ENCODE peak calls at places on chromosomes 5 and 9, in nine cellular contexts. A is IMR-90, H is OCI-LY7, J is PC-9, R is H9, T is astrocyte, D is neural progenitor cell, K is GM23338, X is DND-41. G is an unnamed sample. For H3K4me1 and H4K20me1, the result is how much of the 10 kb centered on the place peaks cover.

GRCh38 chr9:132410642-132411041 is 631 bp downstream of the CFAP77 start:
- DNase-seq in X (no peak), J (no peak), R (no peak), D (peak), A (no peak), T (no peak), K (no peak), H (no peak), G (no peak)

GRCh38 chr5:9104576-9105339 is 441.1 kb downstream of the SEMA5A start:
- DNase-seq in X (no peak), K (no peak), H (no peak), A (peak), D (no peak), T (peak), R (no peak), J (no peak), G (peak)

GRCh38 chr5:145062280-145062679 is 772.9 kb downstream of the PRELID2 start:
- DNase-seq in H (no peak), R (no peak), X (no peak), D (no peak), K (no peak), T (peak), J (no peak), A (peak), G (peak)

GRCh38 chr5:160520609-160521391 is 99.1 kb downstream of the PTTG1 start:
- DNase-seq in J (no peak), X (no peak), T (no peak), D (no peak), R (no peak), H (no peak), A (no peak), K (no peak), G (peak)

GRCh38 chr9:21605489-21605931 is 123.4 kb upstream of the IFNE start:
- DNase-seq in K (no peak), T (peak), X (no peak), D (no peak), A (peak), H (no peak), J (no peak), R (no peak), G (peak)

GRCh38 chr5:126868961-126869451 is 92.1 kb downstream of the LMNB1 start:
- DNase-seq in K (peak), T (peak), R (peak), J (no peak), D (peak), X (no peak), H (no peak), A (peak), G (no peak)

GRCh38 chr5:1185652-1186350 is 15.6 kb upstream of the SLC6A19 start:
- DNase-seq in K (no peak), A (no peak), J (no peak), D (no peak), H (no peak), X (no peak), R (no peak), T (no peak), G (no peak)

GRCh38 chr5:139458580-139459407 is 3.7 kb downstream of the ECSCR start:
- DNase-seq in H (peak), X (peak), D (no peak), R (no peak), K (no peak), J (no peak), T (peak), A (peak), G (peak)

GRCh38 chr5:78597068-78597857 is 51.3 kb downstream of the LHFPL2 start:
- DNase-seq in H (no peak), J (no peak), T (peak), R (no peak), A (peak), D (no peak), X (no peak), K (no peak), G (peak)

GRCh38 chr5:3326569-3327232 is 268.9 kb upstream of the IRX1 start:
- DNase-seq in X (no peak), H (no peak), K (peak), T (no peak), A (no peak), D (no peak), J (no peak), R (no peak), G (no peak)

GRCh38 chr5:139702548-139702947 is 54.4 kb downstream of the CXXC5 start:
- DNase-seq in H (no peak), R (no peak), A (no peak), J (no peak), T (no peak), K (no peak), D (no peak), X (no peak), G (no peak)

DNA sequence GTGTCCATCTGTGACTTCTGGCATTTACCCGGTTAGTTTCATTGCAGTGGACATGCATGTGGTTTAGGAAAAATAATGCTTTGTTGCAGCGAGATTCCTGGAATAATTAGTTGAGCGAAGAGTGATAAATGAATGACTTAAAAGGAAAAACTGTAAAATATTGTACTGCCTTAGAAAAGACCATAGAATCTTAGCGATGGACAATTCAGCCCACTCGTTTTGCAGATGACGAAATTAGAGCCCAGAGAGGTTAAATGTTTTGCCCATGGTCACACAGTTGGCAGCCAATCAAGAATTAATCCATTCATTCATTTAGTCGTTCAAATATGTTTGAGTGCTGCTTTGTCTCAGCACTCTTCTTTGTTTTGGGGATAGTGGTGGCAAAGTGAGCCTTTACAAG is 107.9 kb downstream of the ARHGAP26 start:
- DNase-seq in H (no peak), X (no peak), K (no peak), T (peak), A (no peak), R (no peak), D (no peak), J (no peak), G (no peak)
- H3K4me1 ChIP-seq in H (under half), X (under half), K (under half), T (under half), A (under half), R (under half), D (under half), J (under half), G (under half)

GRCh38 chr9:91790912-91791311 is 159.1 kb downstream of the ROR2 start:
- DNase-seq in D (no peak), K (no peak), A (peak), J (no peak), X (no peak), T (no peak), H (no peak), R (no peak), G (no peak)

GRCh38 chr9:91799113-91799735 is 150.8 kb downstream of the ROR2 start:
- DNase-seq in D (no peak), K (no peak), H (no peak), J (no peak), X (no peak), T (no peak), A (no peak), R (no peak), G (no peak)

GRCh38 chr9:91800473-91800872 is 149.6 kb downstream of the ROR2 start:
- DNase-seq in X (no peak), T (no peak), K (no peak), H (no peak), A (no peak), J (no peak), D (no peak), R (no peak), G (no peak)

GRCh38 chr9:91789941-91790340 is 160.1 kb downstream of the ROR2 start:
- DNase-seq in X (no peak), A (peak), H (no peak), D (no peak), J (no peak), T (no peak), K (no peak), R (no peak), G (no peak)

DNA sequence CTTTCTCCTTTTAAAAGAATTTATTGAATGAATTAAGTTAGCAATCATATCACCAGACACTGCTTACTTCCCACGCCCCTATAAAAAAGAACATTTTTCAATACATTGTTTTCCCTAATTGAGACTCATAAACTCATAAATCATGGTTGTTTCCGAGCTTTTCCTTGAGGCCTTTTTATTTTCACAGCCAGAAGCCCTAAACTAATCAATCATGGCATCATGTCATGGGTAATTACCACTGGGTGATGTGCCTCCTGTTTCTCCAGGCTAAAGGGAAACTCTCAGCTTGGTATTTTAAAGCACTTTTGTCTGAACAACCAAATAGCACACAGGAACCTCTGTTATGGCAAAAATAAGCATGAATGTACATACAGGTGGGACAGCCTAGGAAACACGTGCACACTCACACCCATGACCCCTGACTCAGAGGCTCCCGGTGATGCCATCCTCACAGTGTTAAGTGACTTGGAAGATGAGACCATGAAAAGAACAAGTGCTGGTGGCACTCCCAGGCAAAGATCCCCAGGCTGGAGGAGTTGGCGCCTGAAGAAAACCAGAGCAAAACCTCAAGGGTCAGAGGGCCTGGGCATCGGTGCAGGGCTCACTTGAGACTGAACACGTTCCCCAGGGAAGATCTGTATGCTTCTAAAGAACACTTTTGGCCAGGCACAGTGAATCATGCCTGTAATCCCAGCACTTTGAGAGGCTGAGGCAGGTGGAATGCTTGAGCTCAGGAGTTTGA is 154.4 kb downstream of the ROR2 start:
- DNase-seq in T (no peak), A (peak), H (no peak), D (no peak), J (peak), X (no peak), K (no peak), R (no peak), G (peak)
- H4K20me1 ChIP-seq in T (under half), A (under half), H (under half), D (half or more), J (under half), X (under half), K (under half), R (under half), G (under half)

GRCh38 chr5:150612905-150613670 is 27.4 kb upstream of the SYNPO start:
- DNase-seq in R (no peak), A (no peak), X (no peak), H (no peak), K (no peak), J (no peak), D (no peak), T (peak), G (peak)
- H3K4me1 ChIP-seq in R (under half), A (under half), X (under half), H (under half), K (under half), J (under half), D (under half), T (under half), G (under half)

DNA sequence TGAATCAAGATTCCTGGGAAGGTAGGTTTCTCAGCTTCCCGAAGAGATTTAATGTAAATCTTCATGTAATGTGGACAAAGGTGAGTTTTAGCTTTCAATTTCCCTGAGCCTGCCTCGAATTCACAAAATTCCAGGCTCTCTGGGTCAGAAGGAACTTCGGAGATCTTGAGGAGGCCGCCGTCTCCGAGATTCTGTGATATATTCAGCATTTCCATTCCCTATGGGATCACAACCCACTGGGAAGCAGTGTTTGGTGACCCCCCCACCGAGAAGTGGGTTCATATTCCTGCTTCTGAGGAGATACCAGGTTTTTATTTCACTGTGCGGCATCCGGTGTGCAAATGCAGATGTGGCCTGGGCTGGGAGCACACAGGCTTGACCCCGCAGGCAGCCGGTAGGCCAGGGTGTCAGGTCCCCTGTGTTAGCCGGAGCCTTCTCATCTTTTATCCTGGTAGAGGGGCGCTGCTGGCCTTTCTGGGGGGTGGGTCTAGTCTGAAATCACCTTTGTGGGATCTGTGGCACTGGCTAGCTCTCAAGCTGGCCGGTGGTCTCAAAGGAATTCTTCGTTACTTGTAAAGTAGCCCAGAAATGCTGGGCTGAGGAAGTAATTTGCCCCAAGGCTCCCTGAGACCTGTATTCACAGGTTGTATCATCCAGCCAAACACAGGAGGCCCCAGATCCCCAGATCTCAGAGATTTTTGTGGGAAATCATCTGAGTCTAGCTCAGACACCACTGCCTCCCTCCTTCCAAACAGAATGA is 1.4 kb downstream of the PLEKHG4B start:
- DNase-seq in X (no peak), K (peak), R (no peak), T (no peak), A (no peak), H (no peak), D (no peak), J (no peak), G (no peak)
- H4K20me1 ChIP-seq in X (under half), K (under half), R (under half), T (under half), A (under half), H (under half), D (under half), J (under half), G (under half)

G was measured in fibroblast of lung.